ENCODE peak calls at places on chromosomes 1 and 21, in ten cellular contexts. C, B, O, H, W, V, D, M, F and L are unnamed samples.

GRCh38 chr1:198199105-198199504 is 42.3 kb downstream of the NEK7 start:
- DNase-seq in F (no peak), B (no peak), H (no peak), W (no peak), O (no peak), C (peak), M (no peak), V (no peak), D (no peak), L (peak)

GRCh38 chr1:161914595-161914994 is 109.1 kb downstream of the OLFML2B start:
- DNase-seq in O (no peak), W (no peak), C (no peak), B (no peak), V (no peak), D (no peak), M (no peak), F (no peak), H (no peak), L (no peak)

GRCh38 chr1:52192436-52192835 is 50.5 kb downstream of the ZFYVE9 start:
- DNase-seq in W (no peak), D (no peak), O (no peak), C (no peak), H (no peak), V (no peak), B (peak), M (no peak), F (no peak), L (no peak)

GRCh38 chr1:180234369-180235076 is 4.5 kb downstream of the LHX4 start:
- DNase-seq in W (no peak), H (no peak), M (no peak), B (no peak), V (no peak), C (no peak), F (no peak), O (peak), D (no peak), L (no peak)

GRCh38 chr1:103107696-103108524 is at the start of gene COL11A1:
- DNase-seq in M (no peak), V (no peak), B (no peak), C (no peak), O (no peak), W (no peak), D (no peak), F (no peak), H (peak), L (no peak)

GRCh38 chr1:64343105-64343960 is 126.6 kb upstream of the CACHD1 start:
- DNase-seq in F (no peak), B (peak), H (no peak), O (peak), C (no peak), V (peak), M (peak), D (no peak), W (no peak), L (no peak)

GRCh38 chr1:1677718-1678580 is 14.6 kb downstream of the SLC35E2B start:
- DNase-seq in F (no peak), H (no peak), B (no peak), C (peak), O (no peak), V (no peak), W (no peak), M (no peak), D (no peak), L (peak)

GRCh38 chr1:30740952-30741894 is 16.4 kb downstream of the LAPTM5 start:
- DNase-seq in C (no peak), H (no peak), B (peak), M (no peak), F (no peak), O (peak), D (no peak), V (no peak), W (no peak), L (no peak)

GRCh38 chr1:8889925-8890785 is 11.7 kb upstream of the ENO1 start:
- DNase-seq in F (peak), W (no peak), H (no peak), V (no peak), D (peak), C (no peak), B (peak), M (peak), O (peak), L (no peak)

GRCh38 chr1:1594602-1594981 is 5.3 kb downstream of the FNDC10 start:
- DNase-seq in C (no peak), D (no peak), F (no peak), O (no peak), B (no peak), V (no peak), H (no peak), M (no peak), W (no peak), L (no peak)

GRCh38 chr1:55070291-55070690 is 30.9 kb downstream of the PCSK9 start:
- DNase-seq in D (no peak), V (no peak), O (no peak), B (no peak), C (no peak), W (no peak), M (no peak), H (no peak), F (no peak), L (no peak)

GRCh38 chr1:172470149-172470548 is 26.3 kb upstream of the PIGC start:
- DNase-seq in W (no peak), C (no peak), B (no peak), D (no peak), F (no peak), H (no peak), V (no peak), M (no peak), O (no peak), L (no peak)

GRCh38 chr1:236862615-236863211 is 67.6 kb downstream of the MTR start:
- DNase-seq in C (no peak), M (no peak), V (no peak), B (no peak), H (no peak), D (no peak), W (no peak), F (peak), O (no peak), L (no peak)

GRCh38 chr1:19676438-19676922 is 11.8 kb downstream of the HTR6 start:
- DNase-seq in W (no peak), B (peak), F (no peak), C (peak), O (peak), M (no peak), D (no peak), H (peak), V (no peak), L (no peak)

GRCh38 chr1:85311818-85312217 is 35.4 kb upstream of the BCL10 start:
- DNase-seq in V (no peak), C (no peak), H (no peak), M (no peak), W (no peak), O (no peak), F (no peak), B (no peak), D (no peak), L (no peak)

GRCh38 chr21:42614811-42615342 is 38.5 kb upstream of the PDE9A start:
- DNase-seq in V (no peak), W (peak), F (no peak), O (peak), M (no peak), H (no peak), D (no peak), C (no peak), B (no peak), L (peak)

GRCh38 chr1:59412705-59413326 is 115.9 kb downstream of the FGGY start:
- DNase-seq in B (no peak), H (no peak), V (no peak), O (no peak), D (no peak), C (no peak), F (no peak), M (no peak), W (no peak), L (no peak)

GRCh38 chr1:5477716-5478115 is 514.5 kb downstream of the NPHP4 start:
- DNase-seq in C (no peak), B (no peak), H (no peak), V (no peak), D (no peak), F (peak), O (no peak), W (no peak), M (no peak), L (no peak)

GRCh38 chr1:110111081-110111480 is 1.2 kb upstream of the UBL4B start:
- DNase-seq in M (no peak), B (no peak), D (no peak), F (no peak), V (no peak), W (no peak), O (no peak), C (no peak), H (no peak), L (no peak)

GRCh38 chr1:85148524-85149250 is 52.1 kb downstream of the SYDE2 start:
- DNase-seq in B (peak), D (no peak), O (no peak), W (no peak), M (no peak), V (no peak), H (no peak), F (no peak), C (no peak), L (no peak)

GRCh38 chr1:25657121-25657521 is 40.5 kb downstream of the MAN1C1 start:
- DNase-seq in W (no peak), M (no peak), H (no peak), O (no peak), D (peak), V (no peak), F (no peak), B (no peak), C (no peak), L (peak)

GRCh38 chr1:229271448-229272120 is 673 bp downstream of the RAB4A start:
- DNase-seq in M (peak), O (no peak), V (peak), B (peak), F (no peak), D (no peak), C (peak), H (no peak), W (no peak), L (peak)

GRCh38 chr1:68111804-68112436 is 61.5 kb upstream of the DIRAS3 start:
- DNase-seq in W (no peak), F (peak), C (peak), D (no peak), V (peak), H (no peak), B (peak), O (peak), M (no peak), L (no peak)

GRCh38 chr21:45407629-45408247 is 2.8 kb downstream of the COL18A1 start:
- DNase-seq in F (no peak), D (no peak), B (no peak), O (no peak), V (no peak), W (no peak), H (no peak), M (no peak), C (no peak), L (no peak)

GRCh38 chr1:200279810-200280411 is 129.9 kb downstream of the ZNF281 start:
- DNase-seq in D (no peak), V (peak), W (no peak), M (peak), O (peak), H (peak), F (peak), B (peak), C (peak), L (peak)

GRCh38 chr1:230869499-230869898 is 1.2 kb upstream of the C1orf198 start:
- DNase-seq in O (no peak), W (no peak), B (peak), C (no peak), D (no peak), M (no peak), F (no peak), H (no peak), V (no peak), L (no peak)

GRCh38 chr1:242201090-242201489 is 202.2 kb upstream of the MAP1LC3C start:
- DNase-seq in H (no peak), B (no peak), W (no peak), O (no peak), D (no peak), M (no peak), F (no peak), V (no peak), C (no peak), L (no peak)

GRCh38 chr1:145805057-145805456 is 18.8 kb downstream of the RNF115 start:
- DNase-seq in B (peak), C (no peak), W (no peak), M (no peak), V (no peak), D (no peak), O (no peak), F (no peak), H (no peak), L (no peak)

GRCh38 chr1:206606867-206607266 is 5.4 kb downstream of the EIF2D start:
- DNase-seq in W (no peak), H (no peak), C (peak), B (peak), D (no peak), M (no peak), V (no peak), O (peak), F (no peak), L (peak)

GRCh38 chr21:22791986-22792560 is 1793.9 kb downstream of the NCAM2 start:
- DNase-seq in F (no peak), D (no peak), M (peak), O (peak), H (peak), W (no peak), C (peak), B (peak), V (peak), L (peak)

GRCh38 chr1:154943649-154944421 is 7.3 kb upstream of the PMVK start:
- DNase-seq in F (no peak), O (peak), M (no peak), B (peak), H (peak), D (no peak), V (no peak), W (no peak), C (peak), L (peak)